ENCODE peak calls at places on chromosome X, in nine cellular contexts. T is ureter; V is right cardiac atrium; J is kidney epithelial cell; G is progenitor cell of endocrine pancreas; S is naive thymus-derived CD8-positive, alpha-beta T cell; A is GM04504; Q is OCI-M1; P is stimulated activated CD4-positive, alpha-beta T cell treated with anti-CD3 and anti-CD28 coated beads, Interleukin-12 subunit alpha, Interleukin-12 subunit beta, amount 100 ng/mL, for 48 hours. N is an unnamed sample.

GRCh38 chrX:41178201-41178600 is 93.0 kb downstream of the USP9X start:
- DNase-seq in T (no peak), V (no peak), J (no peak), G (no peak), S (no peak), A (no peak), Q (no peak), P (no peak), N (no peak)

GRCh38 chrX:11792461-11793421 is 34.7 kb downstream of the MSL3 start:
- DNase-seq in T (no peak), V (no peak), J (no peak), G (no peak), S (peak; percentile 44), A (no peak), Q (peak; percentile 2), P (peak; percentile 55), N (peak; percentile 71)

GRCh38 chrX:101191217-101191750 is 28.3 kb upstream of the DRP2 start:
- DNase-seq in T (no peak), V (peak; percentile 78), J (no peak), G (peak; percentile 32), S (no peak), A (no peak), Q (no peak), P (no peak), N (no peak)

GRCh38 chrX:19811807-19812604 is 75.4 kb downstream of the SH3KBP1 start:
- DNase-seq in T (no peak), V (no peak), J (peak; percentile 12), G (no peak), S (no peak), A (peak; percentile 4), Q (peak; percentile 3), P (no peak), N (no peak)

GRCh38 chrX:80431502-80431832 is 11.2 kb downstream of the TENT5D start:
- DNase-seq in T (no peak), V (no peak), J (no peak), G (no peak), S (no peak), A (no peak), Q (peak; percentile 57), P (no peak), N (no peak)

GRCh38 chrX:1884446-1884845 is 269.6 kb downstream of the ASMT start:
- DNase-seq in T (no peak), V (no peak), J (no peak), G (no peak), S (no peak), A (no peak), Q (no peak), P (no peak), N (no peak)

GRCh38 chrX:55908685-55909212 is 191.2 kb downstream of the RRAGB start:
- DNase-seq in T (no peak), V (no peak), J (no peak), G (no peak), S (no peak), A (no peak), Q (peak; percentile 62), P (no peak), N (peak; percentile 34)

GRCh38 chrX:135625995-135626394 is 87.4 kb upstream of the CT45A1 start:
- DNase-seq in T (no peak), V (no peak), J (no peak), G (no peak), S (no peak), A (no peak), Q (peak; percentile 1), P (no peak), N (no peak)

GRCh38 chrX:71143508-71143907 is 1.1 kb upstream of the NLGN3 start:
- DNase-seq in T (peak; percentile 55), V (peak; percentile 76), J (no peak), G (no peak), S (no peak), A (no peak), Q (no peak), P (no peak), N (no peak)